ENCODE peak calls at places on chromosomes 12 and 14, in ten cellular contexts. One of them, this sample, is unnamed.

GRCh38 chr14:91409991-91410401 is 7.6 kb downstream of the CCDC88C start:
- DNase-seq in PC-9: no peak
- DNase-seq in DND-41: no peak
- DNase-seq in fibroblast of lung: no peak
- DNase-seq in GM23338: no peak
- DNase-seq in mesenchymal stem cell: no peak
- DNase-seq in GM23248: no peak
- DNase-seq in K562: no peak
- DNase-seq in MM.1S: no peak
- DNase-seq in trophoblast cell: no peak
- DNase-seq in this sample: no peak

GRCh38 chr12:115102450-115102849 is 418.5 kb upstream of the TBX3 start:
- DNase-seq in fibroblast of lung: no peak
- DNase-seq in K562: peak; percentile 23
- DNase-seq in GM23338: no peak
- DNase-seq in MM.1S: no peak
- DNase-seq in DND-41: no peak
- DNase-seq in mesenchymal stem cell: no peak
- DNase-seq in trophoblast cell: no peak
- DNase-seq in PC-9: no peak
- DNase-seq in GM23248: peak; percentile 6
- DNase-seq in this sample: no peak

GRCh38 chr12:38390968-38391367 is 74.4 kb downstream of the ALG10B start:
- DNase-seq in MM.1S: no peak
- DNase-seq in trophoblast cell: no peak
- DNase-seq in GM23248: no peak
- DNase-seq in K562: no peak
- DNase-seq in fibroblast of lung: no peak
- DNase-seq in mesenchymal stem cell: no peak
- DNase-seq in DND-41: no peak
- DNase-seq in PC-9: no peak
- DNase-seq in GM23338: no peak
- DNase-seq in this sample: no peak

GRCh38 chr12:63967358-63967757 is 122.9 kb downstream of the SRGAP1 start:
- DNase-seq in fibroblast of lung: peak; percentile 78
- DNase-seq in PC-9: no peak
- DNase-seq in mesenchymal stem cell: no peak
- DNase-seq in MM.1S: no peak
- DNase-seq in trophoblast cell: no peak
- DNase-seq in GM23338: no peak
- DNase-seq in K562: no peak
- DNase-seq in DND-41: no peak
- DNase-seq in GM23248: peak; percentile 66
- DNase-seq in this sample: no peak

GRCh38 chr12:64773386-64773785 is 14.2 kb upstream of the GNS start:
- DNase-seq in fibroblast of lung: no peak
- DNase-seq in K562: no peak
- DNase-seq in GM23338: no peak
- DNase-seq in DND-41: no peak
- DNase-seq in MM.1S: no peak
- DNase-seq in GM23248: no peak
- DNase-seq in trophoblast cell: no peak
- DNase-seq in PC-9: no peak
- DNase-seq in mesenchymal stem cell: no peak
- DNase-seq in this sample: no peak

GRCh38 chr14:22994762-22995275 is 12.5 kb upstream of the AJUBA start:
- DNase-seq in mesenchymal stem cell: peak; percentile 62
- DNase-seq in GM23248: peak; percentile 64
- DNase-seq in MM.1S: no peak
- DNase-seq in K562: peak; percentile 74
- DNase-seq in trophoblast cell: peak; percentile 7
- DNase-seq in fibroblast of lung: peak; percentile 56
- DNase-seq in PC-9: no peak
- DNase-seq in DND-41: peak; percentile 55
- DNase-seq in GM23338: peak; percentile 62
- DNase-seq in this sample: peak; percentile 79

GRCh38 chr12:57110189-57111045 is 745 bp downstream of the STAT6 start:
- DNase-seq in mesenchymal stem cell: peak; percentile 86
- DNase-seq in MM.1S: peak; percentile 47
- DNase-seq in trophoblast cell: peak; percentile 36
- DNase-seq in PC-9: peak; percentile 55
- DNase-seq in GM23338: peak; percentile 96
- DNase-seq in DND-41: peak; percentile 74
- DNase-seq in fibroblast of lung: peak; percentile 50
- DNase-seq in K562: peak; percentile 84
- DNase-seq in GM23248: peak; percentile 63
- DNase-seq in this sample: peak; percentile 85

GRCh38 chr14:50452285-50452684 is 55.6 kb upstream of the CDKL1 start:
- DNase-seq in MM.1S: no peak
- DNase-seq in fibroblast of lung: peak; percentile 80
- DNase-seq in PC-9: no peak
- DNase-seq in mesenchymal stem cell: no peak
- DNase-seq in DND-41: no peak
- DNase-seq in GM23338: no peak
- DNase-seq in K562: no peak
- DNase-seq in GM23248: no peak
- DNase-seq in trophoblast cell: no peak
- DNase-seq in this sample: no peak

GRCh38 chr12:3172124-3173007 is 95.2 kb downstream of the TSPAN9 start:
- DNase-seq in PC-9: no peak
- DNase-seq in trophoblast cell: no peak
- DNase-seq in MM.1S: no peak
- DNase-seq in GM23248: no peak
- DNase-seq in fibroblast of lung: no peak
- DNase-seq in GM23338: peak; percentile 44
- DNase-seq in DND-41: no peak
- DNase-seq in K562: no peak
- DNase-seq in mesenchymal stem cell: no peak
- DNase-seq in this sample: no peak

GRCh38 chr12:54229624-54230212 is 40.9 kb upstream of the SMUG1 start:
- DNase-seq in fibroblast of lung: peak; percentile 96
- DNase-seq in GM23338: no peak
- DNase-seq in MM.1S: no peak
- DNase-seq in GM23248: peak; percentile 98
- DNase-seq in mesenchymal stem cell: peak; percentile 97
- DNase-seq in DND-41: no peak
- DNase-seq in PC-9: peak; percentile 33
- DNase-seq in K562: no peak
- DNase-seq in trophoblast cell: no peak
- DNase-seq in this sample: no peak

GRCh38 chr14:81231540-81231939 is 10.8 kb upstream of the GTF2A1 start:
- DNase-seq in GM23248: no peak
- DNase-seq in mesenchymal stem cell: no peak
- DNase-seq in fibroblast of lung: no peak
- DNase-seq in DND-41: no peak
- DNase-seq in MM.1S: no peak
- DNase-seq in K562: no peak
- DNase-seq in GM23338: no peak
- DNase-seq in trophoblast cell: no peak
- DNase-seq in PC-9: no peak
- DNase-seq in this sample: no peak

GRCh38 chr12:118189761-118190181 is 53.8 kb downstream of the PEBP1 start:
- DNase-seq in fibroblast of lung: peak; percentile 86
- DNase-seq in mesenchymal stem cell: peak; percentile 61
- DNase-seq in trophoblast cell: no peak
- DNase-seq in GM23338: peak; percentile 72
- DNase-seq in PC-9: no peak
- DNase-seq in DND-41: no peak
- DNase-seq in MM.1S: no peak
- DNase-seq in K562: no peak
- DNase-seq in GM23248: peak; percentile 78
- DNase-seq in this sample: no peak

GRCh38 chr14:81281317-81281716 is 60.6 kb upstream of the GTF2A1 start:
- DNase-seq in MM.1S: no peak
- DNase-seq in GM23338: no peak
- DNase-seq in DND-41: no peak
- DNase-seq in K562: no peak
- DNase-seq in fibroblast of lung: no peak
- DNase-seq in GM23248: no peak
- DNase-seq in mesenchymal stem cell: no peak
- DNase-seq in PC-9: no peak
- DNase-seq in trophoblast cell: no peak
- DNase-seq in this sample: no peak

GRCh38 chr12:109963330-109963729 is 32.8 kb downstream of the GIT2 start:
- DNase-seq in DND-41: no peak
- DNase-seq in fibroblast of lung: no peak
- DNase-seq in GM23248: no peak
- DNase-seq in PC-9: no peak
- DNase-seq in trophoblast cell: no peak
- DNase-seq in GM23338: no peak
- DNase-seq in mesenchymal stem cell: no peak
- DNase-seq in MM.1S: no peak
- DNase-seq in K562: no peak
- DNase-seq in this sample: no peak

GRCh38 chr12:109962388-109962787 is 33.8 kb downstream of the GIT2 start:
- DNase-seq in mesenchymal stem cell: no peak
- DNase-seq in trophoblast cell: no peak
- DNase-seq in MM.1S: no peak
- DNase-seq in PC-9: no peak
- DNase-seq in GM23338: no peak
- DNase-seq in fibroblast of lung: no peak
- DNase-seq in GM23248: peak; percentile 25
- DNase-seq in K562: no peak
- DNase-seq in DND-41: no peak
- DNase-seq in this sample: no peak

GRCh38 chr12:109959411-109960093 is 36.6 kb downstream of the GIT2 start:
- DNase-seq in GM23248: no peak
- DNase-seq in DND-41: no peak
- DNase-seq in GM23338: no peak
- DNase-seq in K562: no peak
- DNase-seq in mesenchymal stem cell: no peak
- DNase-seq in fibroblast of lung: no peak
- DNase-seq in MM.1S: no peak
- DNase-seq in trophoblast cell: no peak
- DNase-seq in PC-9: no peak
- DNase-seq in this sample: no peak

GRCh38 chr12:109961612-109962011 is 34.6 kb downstream of the GIT2 start:
- DNase-seq in MM.1S: no peak
- DNase-seq in K562: no peak
- DNase-seq in trophoblast cell: no peak
- DNase-seq in GM23248: peak; percentile 38
- DNase-seq in DND-41: no peak
- DNase-seq in mesenchymal stem cell: no peak
- DNase-seq in GM23338: no peak
- DNase-seq in PC-9: no peak
- DNase-seq in fibroblast of lung: no peak
- DNase-seq in this sample: no peak

GRCh38 chr12:109961201-109961600 is 35.0 kb downstream of the GIT2 start:
- DNase-seq in fibroblast of lung: no peak
- DNase-seq in MM.1S: no peak
- DNase-seq in mesenchymal stem cell: no peak
- DNase-seq in GM23248: no peak
- DNase-seq in PC-9: no peak
- DNase-seq in DND-41: no peak
- DNase-seq in GM23338: no peak
- DNase-seq in trophoblast cell: no peak
- DNase-seq in K562: no peak
- DNase-seq in this sample: no peak
- H2AFZ ChIP-seq in fibroblast of lung: no peak overlapping the region
- H2AFZ ChIP-seq in MM.1S: no peak overlapping the region
- H2AFZ ChIP-seq in mesenchymal stem cell: no peak overlapping the region
- H2AFZ ChIP-seq in GM23248: no peak overlapping the region
- H2AFZ ChIP-seq in PC-9: no peak overlapping the region
- H2AFZ ChIP-seq in DND-41: no peak overlapping the region
- H2AFZ ChIP-seq in GM23338: no peak overlapping the region
- H2AFZ ChIP-seq in trophoblast cell: no peak overlapping the region
- H2AFZ ChIP-seq in K562: no peak overlapping the region
- H2AFZ ChIP-seq in this sample: no peak overlapping the region

DNA sequence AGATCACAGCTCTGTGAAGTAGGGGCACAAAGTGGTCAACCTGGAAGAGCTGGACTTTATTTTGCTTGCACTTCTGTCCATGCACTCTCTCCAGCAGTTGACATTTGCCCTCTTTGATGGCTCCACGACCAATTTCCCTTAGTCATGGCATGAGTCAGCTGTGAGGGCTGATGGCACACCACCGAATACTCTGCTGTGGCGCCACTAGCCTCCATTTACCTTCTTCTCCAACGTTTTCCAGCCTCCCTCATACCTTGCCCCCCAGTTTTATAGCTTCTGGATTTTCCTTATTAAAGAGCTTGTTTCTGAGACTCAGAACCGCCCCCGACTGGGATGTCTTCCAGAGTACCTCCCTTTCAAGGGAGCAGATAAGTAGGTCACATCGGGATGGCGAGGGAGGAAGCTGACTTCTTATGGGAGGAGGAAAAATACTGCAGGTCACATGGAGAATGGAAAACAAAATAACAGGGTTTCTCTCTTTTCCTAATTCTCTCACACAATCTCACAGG is 17.6 kb downstream of the NINJ2 start:
- DNase-seq in DND-41: no peak
- DNase-seq in K562: peak; percentile 83
- DNase-seq in GM23248: peak; percentile 88
- DNase-seq in MM.1S: no peak
- DNase-seq in trophoblast cell: no peak
- DNase-seq in GM23338: no peak
- DNase-seq in PC-9: peak; percentile 27
- DNase-seq in mesenchymal stem cell: peak; percentile 77
- DNase-seq in fibroblast of lung: peak; percentile 63
- DNase-seq in this sample: no peak
- H2AFZ ChIP-seq in DND-41: no peak overlapping the region
- H2AFZ ChIP-seq in K562: peak overlapping the region; percentile 88
- H2AFZ ChIP-seq in GM23248: peak overlapping the region; percentile 78
- H2AFZ ChIP-seq in MM.1S: no peak overlapping the region
- H2AFZ ChIP-seq in trophoblast cell: peak overlapping the region; percentile 40
- H2AFZ ChIP-seq in GM23338: no peak overlapping the region
- H2AFZ ChIP-seq in PC-9: no peak overlapping the region
- H2AFZ ChIP-seq in mesenchymal stem cell: no peak overlapping the region
- H2AFZ ChIP-seq in fibroblast of lung: no peak overlapping the region
- H2AFZ ChIP-seq in this sample: no peak overlapping the region

GRCh38 chr14:24216345-24216699 is 456 bp upstream of the MDP1 start:
- DNase-seq in MM.1S: no peak
- DNase-seq in trophoblast cell: no peak
- DNase-seq in DND-41: no peak
- DNase-seq in K562: no peak
- DNase-seq in GM23248: no peak
- DNase-seq in PC-9: no peak
- DNase-seq in GM23338: no peak
- DNase-seq in fibroblast of lung: no peak
- DNase-seq in mesenchymal stem cell: no peak
- DNase-seq in this sample: no peak
- H2AFZ ChIP-seq in MM.1S: no peak overlapping the region
- H2AFZ ChIP-seq in trophoblast cell: no peak overlapping the region
- H2AFZ ChIP-seq in DND-41: peak overlapping the region; percentile 56
- H2AFZ ChIP-seq in K562: no peak overlapping the region
- H2AFZ ChIP-seq in GM23248: peak overlapping the region; percentile 85
- H2AFZ ChIP-seq in PC-9: no peak overlapping the region
- H2AFZ ChIP-seq in GM23338: no peak overlapping the region
- H2AFZ ChIP-seq in fibroblast of lung: no peak overlapping the region
- H2AFZ ChIP-seq in mesenchymal stem cell: no peak overlapping the region
- H2AFZ ChIP-seq in this sample: no peak overlapping the region

DNA sequence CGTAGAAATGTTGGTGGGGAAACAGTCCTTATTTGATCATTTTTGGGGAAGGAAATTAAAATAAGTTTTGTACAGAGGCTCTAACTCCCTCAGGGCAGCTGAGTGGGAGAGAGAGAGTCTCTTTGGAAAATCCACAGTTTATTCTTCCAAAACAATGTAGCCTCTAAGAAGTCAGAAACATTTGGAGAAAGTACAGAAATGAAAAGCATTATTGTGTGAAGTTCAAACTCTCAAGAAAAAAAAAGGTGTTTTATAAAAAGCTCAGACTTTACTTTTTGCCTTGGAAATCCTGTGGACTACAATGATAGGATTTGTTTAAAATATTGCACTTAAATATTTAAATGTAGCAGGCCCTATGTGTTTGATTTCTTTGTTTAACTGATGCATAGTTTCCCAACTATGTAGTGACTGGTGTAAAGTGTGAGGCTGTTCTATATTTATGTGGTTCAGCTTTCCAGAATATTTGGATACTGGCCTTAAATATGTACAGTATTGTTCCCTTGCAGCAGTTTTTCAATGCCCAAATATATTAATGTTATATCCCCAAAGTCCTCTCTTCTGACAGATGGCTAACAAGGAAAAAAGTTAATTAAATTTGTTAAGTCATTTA is 82.0 kb upstream of the OTOGL start:
- DNase-seq in DND-41: no peak
- DNase-seq in PC-9: no peak
- DNase-seq in trophoblast cell: no peak
- DNase-seq in GM23248: no peak
- DNase-seq in mesenchymal stem cell: no peak
- DNase-seq in K562: no peak
- DNase-seq in fibroblast of lung: peak; percentile 25
- DNase-seq in MM.1S: no peak
- DNase-seq in GM23338: no peak
- DNase-seq in this sample: no peak
- H2AFZ ChIP-seq in DND-41: no peak overlapping the region
- H2AFZ ChIP-seq in PC-9: no peak overlapping the region
- H2AFZ ChIP-seq in trophoblast cell: no peak overlapping the region
- H2AFZ ChIP-seq in GM23248: peak overlapping the region; percentile 44
- H2AFZ ChIP-seq in mesenchymal stem cell: no peak overlapping the region
- H2AFZ ChIP-seq in K562: no peak overlapping the region
- H2AFZ ChIP-seq in fibroblast of lung: peak overlapping the region; percentile 15
- H2AFZ ChIP-seq in MM.1S: no peak overlapping the region
- H2AFZ ChIP-seq in GM23338: peak overlapping the region; percentile 18
- H2AFZ ChIP-seq in this sample: no peak overlapping the region